ENCODE peak calls at places on chromosomes 2 and 18, in four cellular contexts. H is K562, V is HCT116, W is uterus. G is an unnamed sample.

GRCh38 chr2:136424112-136424511 is 306.2 kb upstream of the CXCR4 start:
- DNase-seq in H (no peak), V (no peak), W (no peak), G (no peak)

GRCh38 chr2:202015471-202015870 is 18.2 kb upstream of the FZD7 start:
- DNase-seq in H (no peak), V (no peak), W (no peak), G (no peak)

GRCh38 chr2:6820903-6821584 is 44.7 kb downstream of the CMPK2 start:
- DNase-seq in H (no peak), V (no peak), W (no peak), G (no peak)

GRCh38 chr2:7857904-7858303 is 824.0 kb upstream of the ID2 start:
- DNase-seq in H (no peak), V (no peak), W (no peak), G (no peak)

GRCh38 chr2:204871246-204871953 is 326.1 kb downstream of the PARD3B start:
- DNase-seq in H (no peak), V (no peak), W (no peak), G (no peak)

GRCh38 chr2:46010925-46011490 is 286.2 kb upstream of the EPAS1 start:
- DNase-seq in H (no peak), V (peak), W (no peak), G (peak)

GRCh38 chr2:128808462-128809255 is 490.0 kb upstream of the HS6ST1 start:
- DNase-seq in H (no peak), V (peak), W (no peak), G (no peak)

GRCh38 chr2:173354073-173354600 is 535 bp upstream of the CDCA7 start:
- DNase-seq in H (peak), V (no peak), W (no peak), G (no peak)

GRCh38 chr2:170282851-170283250 is 104.9 kb downstream of the MYO3B start:
- DNase-seq in H (no peak), V (no peak), W (no peak), G (no peak)

GRCh38 chr2:239929504-239929903 is 95.6 kb downstream of the NDUFA10 start:
- DNase-seq in H (no peak), V (no peak), W (peak), G (no peak)

GRCh38 chr2:143878131-143878530 is 641.8 kb downstream of the ZEB2 start:
- DNase-seq in H (no peak), V (no peak), W (no peak), G (no peak)

GRCh38 chr2:30527411-30527810 is 80.4 kb downstream of the LCLAT1 start:
- DNase-seq in H (no peak), V (no peak), W (no peak), G (no peak)

GRCh38 chr18:47993409-47993808 is 63.0 kb upstream of the SMAD2 start:
- DNase-seq in H (no peak), V (no peak), W (no peak), G (no peak)

GRCh38 chr2:136527560-136527959 is 237.8 kb upstream of the THSD7B start:
- DNase-seq in H (no peak), V (no peak), W (no peak), G (no peak)

GRCh38 chr18:79791141-79791972 is 6.4 kb upstream of the KCNG2 start:
- DNase-seq in H (no peak), V (no peak), W (no peak), G (peak)

GRCh38 chr2:44713170-44713569 is 228.3 kb upstream of the SIX3 start:
- DNase-seq in H (no peak), V (no peak), W (no peak), G (no peak)

GRCh38 chr18:61824733-61825363 is 68.0 kb downstream of the RNF152 start:
- DNase-seq in H (no peak), V (no peak), W (no peak), G (no peak)

GRCh38 chr2:98608118-98608961 is at the start of the genes COA5 and UNC50:
- DNase-seq in H (peak), V (peak), W (peak), G (peak)
- TF ChIP-seq POLR2A in H (peak), V (peak), W (no peak), G (peak)

GRCh38 chr2:16325613-16326510 is 339.8 kb downstream of the CYRIA start:
- DNase-seq in H (no peak), V (no peak), W (no peak), G (no peak)
- TF ChIP-seq POLR2A in H (no peak), V (no peak), W (no peak), G (no peak)

GRCh38 chr2:98503481-98504096 is 58.9 kb downstream of the INPP4A start:
- DNase-seq in H (no peak), V (no peak), W (no peak), G (no peak)

GRCh38 chr2:98505991-98506664 is 61.5 kb downstream of the INPP4A start:
- DNase-seq in H (no peak), V (no peak), W (no peak), G (no peak)

GRCh38 chr2:98504386-98505109 is 59.9 kb downstream of the INPP4A start:
- DNase-seq in H (no peak), V (no peak), W (no peak), G (no peak)

GRCh38 chr2:98507461-98507860 is 62.8 kb downstream of the INPP4A start:
- DNase-seq in H (peak), V (no peak), W (no peak), G (no peak)

DNA sequence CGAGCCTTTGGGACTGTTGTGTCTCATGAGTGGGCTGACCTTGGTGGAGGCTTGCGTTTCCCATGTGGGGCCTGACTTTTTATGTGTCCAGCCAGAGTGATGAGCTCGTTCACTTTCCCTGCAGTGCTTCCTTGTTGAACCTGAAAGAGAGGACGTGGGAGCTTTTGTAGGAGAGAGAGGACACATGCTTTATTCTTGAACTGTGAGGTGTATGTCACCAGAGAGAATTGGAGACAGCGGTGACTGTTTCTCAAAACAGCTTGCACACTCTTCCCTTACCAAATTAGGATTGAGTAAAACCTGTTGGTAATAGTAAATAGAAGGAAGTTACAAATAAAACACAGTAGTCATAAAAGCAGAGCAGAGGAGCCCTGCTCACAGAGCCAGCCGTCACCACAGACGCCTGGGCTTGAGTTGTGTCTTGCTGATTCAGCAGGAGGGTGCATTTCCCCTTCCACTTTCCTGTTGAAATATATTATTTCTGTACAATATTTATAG is 60.7 kb downstream of the INPP4A start:
- DNase-seq in H (no peak), V (no peak), W (no peak), G (no peak)
- TF ChIP-seq POLR2A in H (no peak), V (no peak), W (no peak), G (no peak)

GRCh38 chr2:73071452-73072399 is at the start of gene SFXN5:
- DNase-seq in H (peak), V (peak), W (peak), G (peak)
- TF ChIP-seq POLR2A in H (peak), V (peak), W (no peak), G (peak)